ENCODE peak calls at places on chromosomes 16 and 17, in six cellular contexts. T, W, V, E, R and I are unnamed samples.

GRCh38 chr17:27520571-27521185 is 64.4 kb downstream of the KSR1 start:
- DNase-seq in V (no peak), W (no peak), E (peak), R (no peak), T (no peak), I (no peak)

GRCh38 chr16:68512183-68512582 is 26.9 kb upstream of the ZFP90 start:
- DNase-seq in W (no peak), V (no peak), E (no peak), T (no peak), R (no peak), I (no peak)

GRCh38 chr16:7025616-7026190 is 306.9 kb upstream of the RBFOX1 start:
- DNase-seq in R (peak), W (no peak), T (peak), E (peak), V (no peak), I (peak)

GRCh38 chr16:54937673-54938350 is 7.1 kb downstream of the IRX5 start:
- DNase-seq in T (no peak), E (no peak), V (no peak), W (no peak), R (peak), I (no peak)

GRCh38 chr17:3990391-3991127 is 26.3 kb upstream of the ATP2A3 start:
- DNase-seq in T (no peak), V (no peak), R (no peak), W (no peak), E (no peak), I (no peak)

GRCh38 chr17:8960325-8961144 is 5.0 kb downstream of the PIK3R5 start:
- DNase-seq in E (no peak), T (no peak), R (no peak), V (no peak), W (no peak), I (no peak)

GRCh38 chr16:46638947-46639925 is 18.1 kb upstream of the SHCBP1 start:
- DNase-seq in T (peak), E (no peak), W (peak), V (peak), R (no peak), I (no peak)

GRCh38 chr17:7477392-7478275 is 1.8 kb downstream of the ZBTB4 start:
- DNase-seq in E (no peak), T (peak), R (peak), W (peak), V (peak), I (no peak)

GRCh38 chr16:27461483-27462171 is 59.7 kb downstream of the IL21R start:
- DNase-seq in R (peak), T (no peak), W (no peak), E (no peak), V (peak), I (no peak)

GRCh38 chr17:41527076-41528023 is 758 bp downstream of the KRT19 start:
- DNase-seq in W (no peak), R (peak), T (no peak), V (no peak), E (no peak), I (no peak)

GRCh38 chr16:19555938-19556778 is 655 bp downstream of the VPS35L start:
- DNase-seq in E (peak), T (peak), R (peak), W (peak), V (peak), I (peak)

GRCh38 chr16:70709961-70710360 is 24.1 kb upstream of the MTSS2 start:
- DNase-seq in E (no peak), V (no peak), W (no peak), R (no peak), T (no peak), I (no peak)

GRCh38 chr16:79071424-79071823 is 529.1 kb downstream of the MAF start:
- DNase-seq in E (no peak), T (no peak), V (no peak), W (no peak), R (no peak), I (no peak)

GRCh38 chr17:69300222-69300621 is 26.7 kb downstream of the ABCA5 start:
- DNase-seq in T (no peak), W (no peak), E (no peak), V (peak), R (no peak), I (no peak)

GRCh38 chr16:59878479-59878878 is 1144.4 kb upstream of the GOT2 start:
- DNase-seq in V (peak), R (no peak), T (peak), E (no peak), W (peak), I (no peak)

GRCh38 chr16:2121853-2122252 is 13.8 kb downstream of the PKD1 start:
- DNase-seq in E (no peak), W (no peak), T (no peak), V (no peak), R (no peak), I (no peak)

GRCh38 chr17:17347234-17347955 is 44.2 kb downstream of the NT5M start:
- DNase-seq in T (no peak), V (no peak), R (no peak), W (no peak), E (no peak), I (no peak)

GRCh38 chr17:3029213-3029913 is 34.0 kb downstream of the OR1D5 start:
- DNase-seq in E (no peak), R (no peak), W (no peak), V (no peak), T (no peak), I (no peak)

GRCh38 chr16:27543801-27544200 is 5.9 kb downstream of the GTF3C1 start:
- DNase-seq in R (no peak), T (no peak), W (no peak), E (no peak), V (no peak), I (no peak)

GRCh38 chr17:21228111-21228510 is 14.2 kb upstream of the TMEM11 start:
- DNase-seq in E (no peak), V (no peak), T (peak), R (no peak), W (no peak), I (no peak)